ENCODE peak calls at places on chromosomes 6 and 20, in five cellular contexts. F is K562, Z is GM23248, Y is H9, B is HCT116. T is an unnamed sample.
A peak's percentile ranks its signal among the peaks of the same experiment; 100 is the strongest.

GRCh38 chr20:63094767-63095499 is 88.2 kb upstream of the BHLHE23 start:
- DNase-seq in B (no peak), Y (peak; percentile 17), F (no peak), Z (no peak), T (no peak)

GRCh38 chr6:39897699-39898098 is 36.6 kb downstream of the MOCS1 start:
- DNase-seq in F (no peak), B (no peak), Z (no peak), Y (no peak), T (no peak)

GRCh38 chr6:68059894-68060293 is 575.2 kb upstream of the ADGRB3 start:
- DNase-seq in F (no peak), Z (no peak), B (no peak), Y (no peak), T (no peak)

GRCh38 chr20:48631114-48632016 is 196.4 kb downstream of the PREX1 start:
- DNase-seq in Z (peak; percentile 17), B (no peak), Y (no peak), F (no peak), T (no peak)

GRCh38 chr20:872855-873520 is 39.5 kb downstream of the FAM110A start:
- DNase-seq in Y (peak; percentile 80), Z (no peak), F (peak; percentile 17), B (no peak), T (no peak)

GRCh38 chr20:56944546-56944945 is 315.4 kb downstream of the TFAP2C start:
- DNase-seq in Y (no peak), Z (peak; percentile 9), B (no peak), F (no peak), T (no peak)

GRCh38 chr20:14401479-14402138 is 64.2 kb upstream of the FLRT3 start:
- DNase-seq in Z (no peak), Y (no peak), B (no peak), F (no peak), T (no peak)

GRCh38 chr6:167691566-167692312 is 135.0 kb upstream of the AFDN start:
- DNase-seq in Z (no peak), F (no peak), B (no peak), Y (no peak), T (no peak)

GRCh38 chr6:56314683-56315523 is 67.5 kb upstream of the COL21A1 start:
- DNase-seq in Z (peak; percentile 57), B (peak; percentile 52), Y (peak; percentile 40), F (peak; percentile 21), T (peak; percentile 31)

GRCh38 chr6:69953491-69953890 is 87.1 kb downstream of the COL19A1 start:
- DNase-seq in Z (no peak), F (no peak), B (no peak), Y (no peak), T (no peak)

GRCh38 chr6:95230071-95230740 is 347.1 kb upstream of the MANEA start:
- DNase-seq in B (no peak), Y (no peak), F (no peak), Z (no peak), T (no peak)

GRCh38 chr6:147973806-147974205 is 368.8 kb upstream of the SASH1 start:
- DNase-seq in B (no peak), Y (no peak), Z (no peak), F (no peak), T (no peak)

GRCh38 chr20:63692436-63693078 is 3.9 kb upstream of the TNFRSF6B start:
- DNase-seq in Y (no peak), B (no peak), Z (peak; percentile 53), F (no peak), T (no peak)

GRCh38 chr6:52176550-52176949 is 9.6 kb upstream of the IL17A start:
- DNase-seq in B (no peak), Y (no peak), F (no peak), Z (no peak), T (no peak)

GRCh38 chr6:134830194-134830593 is 119.7 kb downstream of the ALDH8A1 start:
- DNase-seq in B (no peak), F (no peak), Z (peak; percentile 24), Y (no peak), T (no peak)

GRCh38 chr6:31727717-31728671 is 1.1 kb downstream of the DDAH2 start:
- DNase-seq in Y (no peak), B (no peak), Z (peak; percentile 57), F (no peak), T (peak; percentile 90)

DNA sequence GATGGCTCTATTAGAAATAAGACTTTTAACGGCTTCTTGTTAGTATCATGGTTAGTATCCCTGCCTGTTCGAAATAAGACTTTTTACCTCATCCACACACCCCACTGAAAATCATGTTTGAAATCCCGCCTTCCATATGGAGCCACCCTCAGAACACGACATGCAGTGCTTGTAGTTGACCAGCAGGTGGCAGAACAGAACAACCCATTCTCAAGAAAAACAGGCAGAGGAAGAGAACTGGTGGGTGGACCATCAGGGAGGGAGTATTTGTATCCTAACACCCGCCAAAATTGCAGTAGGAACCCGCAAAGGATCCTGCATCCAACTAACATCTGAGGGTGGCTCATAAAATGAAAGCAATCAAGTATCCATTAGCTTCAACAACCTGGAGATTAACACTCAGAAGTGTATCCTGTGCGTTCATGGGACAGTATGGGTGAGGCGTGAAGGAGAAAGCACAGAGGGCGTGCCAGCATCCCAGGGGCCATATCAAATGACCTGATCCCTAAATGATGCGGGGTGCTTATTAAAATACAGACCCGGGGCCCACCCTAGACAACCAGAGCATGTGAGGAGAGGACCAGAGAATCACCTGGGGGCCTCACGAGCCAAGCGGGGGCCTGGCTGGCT is 89.6 kb upstream of the NHSL1 start:
- DNase-seq in F (peak; percentile 81), Y (peak; percentile 72), B (peak; percentile 67), Z (peak; percentile 77), T (peak; percentile 68)
- H3K4me2 ChIP-seq in F (no peak overlapping the region), Y (no peak overlapping the region), B (peak overlapping the region; percentile 13), Z (no peak overlapping the region), T (no peak overlapping the region)

DNA sequence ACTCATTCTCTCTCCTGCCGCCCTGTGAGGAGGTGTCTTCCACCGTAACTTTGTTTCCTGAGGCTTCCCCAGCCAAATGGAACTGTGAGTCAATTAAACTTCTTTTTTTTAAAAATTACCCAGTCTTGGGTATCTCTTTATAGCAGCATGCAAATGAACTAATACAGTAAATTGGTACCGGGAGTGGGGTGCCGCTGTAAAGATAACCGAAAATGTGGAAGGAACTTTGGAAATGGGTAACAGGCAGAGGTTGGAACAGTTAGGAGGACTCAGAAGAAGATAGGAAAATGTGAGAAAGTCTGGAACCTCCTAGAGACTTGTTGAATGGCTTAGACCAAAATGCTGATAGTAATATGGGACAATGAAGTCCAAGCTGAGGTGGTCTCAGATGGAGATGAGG is 55.8 kb downstream of the EPB41L2 start:
- DNase-seq in Y (no peak), Z (no peak), B (no peak), F (no peak), T (no peak)
- H3K9me3 ChIP-seq in Y (peaks cover 24% of the 10 kb centered on the region), Z (no peaks in the 10 kb centered on the region), B (peaks cover 11% of the 10 kb centered on the region), F (peaks cover 1% of the 10 kb centered on the region), T (peaks cover 32% of the 10 kb centered on the region)

DNA sequence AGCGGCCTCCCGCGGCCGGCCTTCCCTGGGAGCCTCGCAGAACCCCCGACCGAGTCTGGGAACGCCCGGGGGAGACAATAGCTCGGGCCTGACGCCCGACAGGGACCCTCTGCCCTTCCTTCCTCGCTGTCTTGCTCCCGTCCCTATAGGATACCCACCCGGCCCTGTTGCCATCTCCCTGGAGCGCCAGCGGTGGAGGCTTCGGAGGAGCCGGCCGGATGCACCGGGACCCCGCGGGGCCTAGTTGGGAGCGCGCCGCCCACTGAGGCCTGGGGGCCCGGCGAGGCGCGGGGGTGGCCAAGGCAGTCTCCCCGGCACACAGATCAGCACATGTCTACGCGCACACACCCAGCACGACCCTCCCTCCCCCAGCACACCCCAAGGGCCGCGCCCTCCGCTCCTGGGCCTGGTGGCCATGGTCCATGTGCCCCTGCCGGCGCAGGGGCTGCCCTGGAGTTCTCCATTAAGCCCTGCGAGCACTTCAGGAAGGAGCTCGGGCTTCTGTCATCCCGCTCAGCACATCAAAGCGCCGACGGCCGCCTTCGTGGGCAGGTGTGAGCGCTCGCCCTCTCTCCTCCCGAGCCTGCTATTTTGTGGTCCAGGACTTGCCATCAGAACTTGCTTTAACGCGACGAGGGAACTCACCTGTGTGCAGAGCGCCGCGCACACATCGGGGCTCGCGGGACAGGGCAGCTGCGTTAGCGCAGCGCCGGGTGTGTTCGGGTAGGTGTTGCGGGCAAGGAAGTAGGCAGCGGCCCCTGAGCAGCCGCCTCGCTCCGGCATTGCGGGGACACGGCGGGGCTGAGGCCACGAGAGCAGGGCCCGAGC is 3.7 kb downstream of the FOXF2 start:
- DNase-seq in Y (peak; percentile 60), F (no peak), B (no peak), Z (no peak), T (no peak)
- H3K4me1 ChIP-seq in Y (no peaks in the 10 kb centered on the region), F (peaks cover 17% of the 10 kb centered on the region), B (no peaks in the 10 kb centered on the region), Z (peaks cover 4% of the 10 kb centered on the region), T (no peaks in the 10 kb centered on the region)

GRCh38 chr6:54655162-54655561 is 191.4 kb upstream of the FAM83B start:
- DNase-seq in F (no peak), B (no peak), Z (no peak), Y (no peak), T (no peak)
- H3K4me2 ChIP-seq in F (no peak overlapping the region), B (no peak overlapping the region), Z (no peak overlapping the region), Y (no peak overlapping the region), T (no peak overlapping the region)

GRCh38 chr6:161130606-161131005 is 139.0 kb downstream of the MAP3K4 start:
- DNase-seq in B (no peak), F (no peak), Y (no peak), Z (no peak), T (no peak)

GRCh38 chr6:161127071-161127740 is 135.6 kb downstream of the MAP3K4 start:
- DNase-seq in Y (no peak), F (no peak), B (no peak), Z (no peak), T (no peak)

GRCh38 chr6:161128680-161129196 is 137.2 kb downstream of the MAP3K4 start:
- DNase-seq in Y (no peak), Z (peak; percentile 61), F (no peak), B (peak; percentile 21), T (no peak)

GRCh38 chr6:161128230-161128629 is 136.7 kb downstream of the MAP3K4 start:
- DNase-seq in B (no peak), F (no peak), Y (no peak), Z (no peak), T (no peak)

DNA sequence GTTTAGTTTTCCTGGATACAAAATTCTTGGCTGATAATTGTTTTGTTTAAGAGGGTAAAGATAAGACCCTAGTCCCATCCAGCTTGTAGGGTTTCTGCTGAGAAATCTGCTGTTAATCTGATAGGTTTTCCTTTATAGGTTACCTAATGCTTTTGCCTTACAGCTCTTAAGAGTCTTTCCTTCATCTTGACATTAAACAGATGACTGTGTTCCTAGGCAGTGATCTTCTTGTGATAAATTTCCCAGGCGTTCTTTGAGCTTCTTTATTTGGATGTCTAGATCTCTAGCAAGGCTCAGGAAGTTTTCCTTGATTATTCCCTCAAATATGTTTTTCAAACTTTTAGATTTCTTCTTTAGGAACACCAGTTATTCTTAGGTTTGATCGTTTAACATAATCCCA is 134.0 kb downstream of the MAP3K4 start:
- DNase-seq in B (no peak), Z (no peak), Y (no peak), F (no peak), T (no peak)
- H3K9me3 ChIP-seq in B (no peaks in the 10 kb centered on the region), Z (peaks cover 5% of the 10 kb centered on the region), Y (no peaks in the 10 kb centered on the region), F (peaks cover 3% of the 10 kb centered on the region), T (no peaks in the 10 kb centered on the region)

GRCh38 chr6:10078581-10078980 is 336.3 kb downstream of the TFAP2A start:
- DNase-seq in Z (no peak), B (no peak), F (no peak), Y (no peak), T (no peak)
- H3K4me1 ChIP-seq in Z (no peaks in the 10 kb centered on the region), B (no peaks in the 10 kb centered on the region), F (peaks cover 8% of the 10 kb centered on the region), Y (no peaks in the 10 kb centered on the region), T (no peaks in the 10 kb centered on the region)

T was measured in OCI-LY7.